ENCODE peak calls at places on chromosomes 12 and 14, in seven cellular contexts. E is heart left ventricle, J is endothelial cell, T is progenitor cell of endocrine pancreas, F is endodermal cell, X is stomach, V is lung. Y is an unnamed sample.

GRCh38 chr12:111014547-111014946 is 94.2 kb upstream of the MYL2 start:
- DNase-seq in E (no peak), J (no peak), T (no peak), F (peak; percentile 59), X (no peak), V (no peak), Y (no peak)

GRCh38 chr12:131311764-131312163 is 358.1 kb downstream of the ADGRD1 start:
- DNase-seq in E (no peak), J (no peak), T (no peak), F (peak; percentile 30), X (no peak), V (no peak), Y (no peak)

GRCh38 chr14:100106260-100106659 is 41.0 kb downstream of the EVL start:
- DNase-seq in E (no peak), J (no peak), T (no peak), F (no peak), X (no peak), V (no peak), Y (no peak)

GRCh38 chr12:77947746-77948145 is 117.1 kb downstream of the NAV3 start:
- DNase-seq in E (no peak), J (no peak), T (no peak), F (no peak), X (no peak), V (no peak), Y (no peak)

GRCh38 chr14:105855893-105856675 is 329.7 kb downstream of the TMEM121 start:
- DNase-seq in E (peak; percentile 44), J (no peak), T (no peak), F (peak; percentile 15), X (no peak), V (no peak), Y (peak; percentile 10)

GRCh38 chr12:52392465-52393007 is 7.1 kb upstream of the KRT84 start:
- DNase-seq in E (no peak), J (no peak), T (no peak), F (no peak), X (no peak), V (no peak), Y (no peak)

GRCh38 chr12:118064608-118065007 is 3.6 kb upstream of the WSB2 start:
- DNase-seq in E (no peak), J (peak; percentile 27), T (no peak), F (peak; percentile 71), X (no peak), V (no peak), Y (no peak)

GRCh38 chr14:92930737-92931602 is 8.0 kb downstream of the CHGA start:
- DNase-seq in E (peak; percentile 59), J (no peak), T (no peak), F (no peak), X (no peak), V (no peak), Y (no peak)

GRCh38 chr14:60915781-60916180 is 65.1 kb downstream of the TRMT5 start:
- DNase-seq in E (no peak), J (no peak), T (no peak), F (no peak), X (no peak), V (no peak), Y (no peak)

GRCh38 chr12:27627123-27627835 is 69.0 kb upstream of the REP15 start:
- DNase-seq in E (no peak), J (no peak), T (no peak), F (no peak), X (no peak), V (no peak), Y (no peak)

GRCh38 chr14:32224731-32225377 is 21.8 kb upstream of the RNU6-8 start:
- DNase-seq in E (no peak), J (peak; percentile 9), T (no peak), F (peak; percentile 65), X (no peak), V (no peak), Y (no peak)

GRCh38 chr12:92389466-92389865 is 243.8 kb upstream of the BTG1 start:
- DNase-seq in E (no peak), J (no peak), T (no peak), F (no peak), X (no peak), V (no peak), Y (no peak)

GRCh38 chr12:84791444-84791843 is 121.2 kb downstream of the SLC6A15 start:
- DNase-seq in E (no peak), J (no peak), T (no peak), F (no peak), X (no peak), V (no peak), Y (no peak)

GRCh38 chr12:24469089-24469488 is 479.8 kb downstream of the BCAT1 start:
- DNase-seq in E (no peak), J (no peak), T (no peak), F (no peak), X (no peak), V (no peak), Y (no peak)

GRCh38 chr12:38053655-38054464 is 262.7 kb upstream of the ALG10B start:
- DNase-seq in E (no peak), J (no peak), T (no peak), F (peak; percentile 52), X (peak; percentile 70), V (peak; percentile 59), Y (no peak)

GRCh38 chr12:101567918-101568317 is 26.9 kb upstream of the MYBPC1 start:
- DNase-seq in E (no peak), J (no peak), T (no peak), F (no peak), X (no peak), V (peak; percentile 42), Y (no peak)

GRCh38 chr14:59727073-59727661 is 143.4 kb downstream of the RTN1 start:
- DNase-seq in E (peak; percentile 55), J (no peak), T (no peak), F (no peak), X (no peak), V (no peak), Y (no peak)

GRCh38 chr12:110563702-110564470 is 19.2 kb downstream of the PPTC7 start:
- DNase-seq in E (no peak), J (no peak), T (no peak), F (no peak), X (no peak), V (no peak), Y (no peak)

GRCh38 chr14:94161979-94162378 is 12.1 kb upstream of the PPP4R4 start:
- DNase-seq in E (no peak), J (no peak), T (no peak), F (no peak), X (no peak), V (no peak), Y (no peak)

GRCh38 chr14:72000907-72001306 is 68.7 kb downstream of the RGS6 start:
- DNase-seq in E (peak; percentile 67), J (no peak), T (no peak), F (no peak), X (no peak), V (no peak), Y (peak; percentile 60)

GRCh38 chr14:103031566-103031911 is 25.8 kb downstream of the CDC42BPB start:
- DNase-seq in E (peak; percentile 23), J (no peak), T (no peak), F (no peak), X (no peak), V (no peak), Y (no peak)

GRCh38 chr12:49553512-49554088 is 14.3 kb downstream of the MCRS1 start:
- DNase-seq in E (no peak), J (no peak), T (no peak), F (peak; percentile 70), X (no peak), V (no peak), Y (no peak)

DNA sequence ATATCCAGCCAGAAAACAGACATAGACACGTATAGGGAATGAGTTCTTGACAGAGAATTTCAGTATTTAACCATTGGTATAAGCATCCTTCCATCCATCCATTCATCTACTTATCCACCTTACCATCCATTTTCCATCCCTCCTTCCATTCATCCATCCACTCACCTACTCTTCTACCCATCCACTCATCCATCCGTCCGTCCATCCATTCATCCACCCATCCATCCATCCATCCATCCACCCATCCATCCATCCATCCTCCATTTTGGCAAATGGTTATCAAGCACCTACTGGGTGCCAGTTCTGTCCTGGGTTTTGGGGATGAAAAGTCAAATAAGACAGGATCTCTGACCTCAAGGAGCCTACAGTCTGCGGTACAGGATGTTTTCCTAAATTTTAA is 67.7 kb downstream of the CHST11 start:
- DNase-seq in E (no peak), J (no peak), T (no peak), F (no peak), X (no peak), V (no peak), Y (no peak)
- TF ChIP-seq CTCF in E (no peak), J (no peak), T (no peak), F (no peak), X (no peak), V (no peak), Y (no peak)

GRCh38 chr12:42589465-42590323 is at the start of gene PRICKLE1:
- DNase-seq in E (peak; percentile 73), J (peak; percentile 65), T (peak; percentile 40), F (peak; percentile 80), X (peak; percentile 47), V (no peak), Y (peak; percentile 40)

GRCh38 chr12:42590324-42590934 is 883 bp upstream of the PRICKLE1 start:
- DNase-seq in E (peak; percentile 64), J (peak; percentile 29), T (no peak), F (peak; percentile 79), X (no peak), V (no peak), Y (peak; percentile 21)

GRCh38 chr12:42588308-42588836 is 1.2 kb downstream of the PRICKLE1 start:
- DNase-seq in E (no peak), J (no peak), T (no peak), F (no peak), X (no peak), V (no peak), Y (no peak)

GRCh38 chr12:42588981-42589464 is 523 bp downstream of the PRICKLE1 start:
- DNase-seq in E (peak; percentile 66), J (peak; percentile 57), T (peak; percentile 60), F (peak; percentile 91), X (no peak), V (peak; percentile 41), Y (peak; percentile 34)

DNA sequence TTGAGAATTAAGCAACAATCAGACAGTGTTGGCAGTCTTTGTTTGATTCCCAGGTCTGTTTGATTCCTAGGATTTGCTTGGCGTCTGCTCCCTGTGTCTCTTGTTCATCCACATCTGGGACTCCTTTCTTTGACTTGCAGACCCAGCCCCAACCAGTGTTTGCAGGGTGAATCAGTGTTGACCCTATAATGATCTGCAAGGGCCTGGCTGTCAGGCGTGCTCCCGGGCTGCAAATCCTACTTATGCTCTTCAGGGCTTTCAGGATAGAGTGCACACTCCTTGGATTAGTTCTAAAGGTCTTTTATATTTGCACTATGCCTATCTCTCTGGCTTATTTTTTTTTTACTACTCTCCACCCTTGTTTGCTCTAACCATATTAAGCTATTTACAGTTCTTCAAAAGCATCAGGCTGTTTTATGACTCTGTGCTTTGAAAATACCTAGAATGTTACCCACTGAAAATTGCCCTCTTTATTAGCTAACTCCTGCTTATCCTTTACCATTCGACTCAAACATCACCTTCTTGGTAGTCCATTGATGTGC is 4.3 kb upstream of the PRICKLE1 start:
- DNase-seq in E (no peak), J (no peak), T (no peak), F (no peak), X (no peak), V (no peak), Y (no peak)
- TF ChIP-seq CTCF in E (no peak), J (no peak), T (no peak), F (no peak), X (no peak), V (no peak), Y (no peak)

GRCh38 chr12:70849265-70849960 is 71.1 kb downstream of the PTPRR start:
- DNase-seq in E (no peak), J (no peak), T (no peak), F (no peak), X (no peak), V (no peak), Y (no peak)
- TF ChIP-seq CTCF in E (peak; percentile 44), J (no peak), T (peak; percentile 64), F (peak; percentile 78), X (no peak), V (no peak), Y (peak; percentile 53)

GRCh38 chr12:121061831-121062230 is 22.8 kb upstream of the OASL start:
- DNase-seq in E (no peak), J (no peak), T (no peak), F (peak; percentile 0), X (no peak), V (no peak), Y (no peak)
- TF ChIP-seq CTCF in E (peak; percentile 22), J (no peak), T (peak; percentile 24), F (peak; percentile 34), X (no peak), V (no peak), Y (peak; percentile 32)

Y was measured in left ventricle myocardium inferior.